ENCODE peak calls at places on chromosomes 5 and 9, in five cellular contexts. B is fibroblast of the conjunctiva, Q is NCI-H1694, N is AG09309, V is activated B cell treated with CpG ODN at 0.5 μM for 24 hours. Z is an unnamed sample.

GRCh38 chr5:147055850-147056523 is 177.4 kb upstream of the PPP2R2B start:
- DNase-seq in B (no peak), Q (no peak), N (no peak), V (no peak), Z (no peak)

GRCh38 chr5:142006363-142007236 is 6.2 kb downstream of the GNPDA1 start:
- DNase-seq in B (no peak), Q (no peak), N (no peak), V (no peak), Z (no peak)

GRCh38 chr9:107484117-107484723 is 5.3 kb downstream of the KLF4 start:
- DNase-seq in B (peak; percentile 84), Q (peak; percentile 60), N (peak; percentile 66), V (no peak), Z (no peak)

GRCh38 chr9:121294866-121295661 is 27.1 kb downstream of the GSN start:
- DNase-seq in B (peak; percentile 35), Q (no peak), N (no peak), V (no peak), Z (no peak)

GRCh38 chr5:111028865-111029264 is 42.6 kb upstream of the TSLP start:
- DNase-seq in B (no peak), Q (no peak), N (no peak), V (no peak), Z (no peak)

GRCh38 chr5:161686881-161687280 is 1.4 kb downstream of the GABRA6 start:
- DNase-seq in B (no peak), Q (no peak), N (no peak), V (no peak), Z (no peak)

GRCh38 chr5:74877624-74878304 is 11.6 kb upstream of the FAM169A start:
- DNase-seq in B (no peak), Q (no peak), N (no peak), V (no peak), Z (no peak)

GRCh38 chr5:101012880-101013279 is 109.8 kb upstream of the ST8SIA4 start:
- DNase-seq in B (no peak), Q (no peak), N (no peak), V (no peak), Z (no peak)

GRCh38 chr5:174981416-174981815 is 257.0 kb downstream of the MSX2 start:
- DNase-seq in B (no peak), Q (no peak), N (no peak), V (no peak), Z (no peak)

GRCh38 chr9:94909250-94909894 is 182.9 kb downstream of the AOPEP start:
- DNase-seq in B (no peak), Q (no peak), N (no peak), V (no peak), Z (no peak)

GRCh38 chr9:12801663-12802062 is 26.8 kb downstream of the LURAP1L start:
- DNase-seq in B (no peak), Q (no peak), N (no peak), V (no peak), Z (no peak)

GRCh38 chr9:137030528-137030927 is 1.4 kb downstream of the FUT7 start:
- DNase-seq in B (no peak), Q (no peak), N (no peak), V (peak; percentile 52), Z (no peak)

GRCh38 chr5:142202282-142202681 is 93.7 kb downstream of the NDFIP1 start:
- DNase-seq in B (no peak), Q (no peak), N (no peak), V (no peak), Z (no peak)

GRCh38 chr5:173326501-173326960 is 1.7 kb downstream of the STC2 start:
- DNase-seq in B (peak; percentile 78), Q (no peak), N (no peak), V (no peak), Z (no peak)

GRCh38 chr5:32471784-32472183 is 27.2 kb upstream of the ZFR start:
- DNase-seq in B (no peak), Q (peak; percentile 45), N (no peak), V (no peak), Z (no peak)

GRCh38 chr5:41683181-41683580 is 172.8 kb upstream of the PLCXD3 start:
- DNase-seq in B (no peak), Q (no peak), N (no peak), V (no peak), Z (no peak)

GRCh38 chr9:124621371-124622328 is 114.5 kb upstream of the NR5A1 start:
- DNase-seq in B (no peak), Q (no peak), N (peak; percentile 32), V (no peak), Z (no peak)

GRCh38 chr5:84614907-84615306 is 230.2 kb upstream of the EDIL3 start:
- DNase-seq in B (no peak), Q (peak; percentile 95), N (no peak), V (no peak), Z (no peak)

Z was measured in brain pericyte.